ENCODE peak calls at places on chromosomes 2 and 18, in five cellular contexts. E is lower lobe of right lung, T is iPS-NIHi11, M is amniotic stem cell, F is SJSA1. W is an unnamed sample.

GRCh38 chr2:143948710-143949109 is 571.2 kb downstream of the ZEB2 start:
- DNase-seq in E (no peak), T (no peak), M (no peak), F (no peak), W (no peak)

GRCh38 chr2:26770986-26771586 is 7.0 kb downstream of the SLC35F6 start:
- DNase-seq in E (no peak), T (no peak), M (peak), F (no peak), W (no peak)

GRCh38 chr2:233422050-233422639 is 67.9 kb downstream of the DGKD start:
- DNase-seq in E (peak), T (peak), M (no peak), F (no peak), W (no peak)

GRCh38 chr2:41735446-41735845 is 312.4 kb upstream of the PKDCC start:
- DNase-seq in E (no peak), T (no peak), M (no peak), F (no peak), W (no peak)

GRCh38 chr2:239687441-239687840 is 286.6 kb upstream of the HDAC4 start:
- DNase-seq in E (no peak), T (no peak), M (no peak), F (peak), W (no peak)

GRCh38 chr2:28366496-28367282 is 26.0 kb upstream of the FOSL2 start:
- DNase-seq in E (no peak), T (no peak), M (no peak), F (no peak), W (no peak)

GRCh38 chr18:57422313-57422872 is 12.8 kb upstream of the ONECUT2 start:
- DNase-seq in E (no peak), T (no peak), M (no peak), F (no peak), W (no peak)

GRCh38 chr18:50507120-50507590 is 52.7 kb upstream of the MAPK4 start:
- DNase-seq in E (no peak), T (peak), M (no peak), F (no peak), W (no peak)

GRCh38 chr18:32847719-32848118 is 74.9 kb upstream of the KLHL14 start:
- DNase-seq in E (no peak), T (peak), M (no peak), F (no peak), W (no peak)

GRCh38 chr2:171086352-171087290 is 74.1 kb downstream of the TLK1 start:
- DNase-seq in E (no peak), T (peak), M (no peak), F (peak), W (peak)

GRCh38 chr2:128412181-128412871 is 93.7 kb upstream of the HS6ST1 start:
- DNase-seq in E (no peak), T (no peak), M (no peak), F (no peak), W (no peak)

GRCh38 chr2:97806738-97807618 is 93.6 kb downstream of the ZAP70 start:
- DNase-seq in E (peak), T (peak), M (peak), F (peak), W (peak)

GRCh38 chr2:40315684-40316083 is 136.2 kb downstream of the SLC8A1 start:
- DNase-seq in E (no peak), T (no peak), M (no peak), F (no peak), W (no peak)

GRCh38 chr18:38805256-38805655 is 1239.7 kb upstream of the CELF4 start:
- DNase-seq in E (no peak), T (no peak), M (no peak), F (no peak), W (no peak)

GRCh38 chr2:108377815-108378630 is at the start of gene SULT1C4:
- DNase-seq in E (peak), T (peak), M (no peak), F (no peak), W (no peak)

GRCh38 chr2:14143435-14143834 is 489.1 kb upstream of the LRATD1 start:
- DNase-seq in E (no peak), T (no peak), M (no peak), F (no peak), W (no peak)

GRCh38 chr18:55372205-55372604 is 215.8 kb downstream of the TCF4 start:
- DNase-seq in E (no peak), T (no peak), M (no peak), F (no peak), W (no peak)

GRCh38 chr18:51137891-51138290 is 59.6 kb downstream of the MEX3C start:
- DNase-seq in E (no peak), T (no peak), M (no peak), F (no peak), W (no peak)

W was measured in non-pigmented ciliary epithelial cell.